ENCODE peak calls at places on chromosome 19, in seven cellular contexts. N is naive thymus-derived CD8-positive, alpha-beta T cell; H is immature natural killer cell; T is stimulated activated CD8-positive, alpha-beta memory T cell treated with anti-CD3 and anti-CD28 coated beads, Interleukin-7, amount 100 ng/mL, for 1 hour; U is RWPE1; Y is AG08396; G is hippocampal formation. K is an unnamed sample.

GRCh38 chr19:11421607-11422098 is 2.5 kb upstream of the RGL3 start:
- DNase-seq in N (peak), H (peak), T (no peak), U (peak), Y (no peak), G (no peak), K (no peak)

GRCh38 chr19:47598407-47599349 is 10.3 kb upstream of the BICRA start:
- DNase-seq in N (no peak), H (no peak), T (no peak), U (peak), Y (peak), G (no peak), K (no peak)

GRCh38 chr19:12834418-12834943 is at the start of gene RTBDN:
- DNase-seq in N (no peak), H (no peak), T (no peak), U (no peak), Y (no peak), G (no peak), K (no peak)

GRCh38 chr19:14090509-14091085 is at the start of gene SAMD1:
- DNase-seq in N (peak), H (peak), T (peak), U (peak), Y (peak), G (peak), K (peak)

GRCh38 chr19:46786236-46787039 is 2.0 kb downstream of the SLC1A5 start:
- DNase-seq in N (peak), H (peak), T (peak), U (peak), Y (peak), G (no peak), K (no peak)

GRCh38 chr19:49361438-49362047 is 673 bp downstream of the TEAD2 start:
- DNase-seq in N (peak), H (no peak), T (no peak), U (peak), Y (peak), G (no peak), K (no peak)

GRCh38 chr19:41328157-41328817 is 18.3 kb downstream of the CCDC97 start:
- DNase-seq in N (no peak), H (no peak), T (no peak), U (no peak), Y (peak), G (no peak), K (no peak)

GRCh38 chr19:3683405-3683865 is 16.8 kb downstream of the PIP5K1C start:
- DNase-seq in N (no peak), H (no peak), T (no peak), U (no peak), Y (no peak), G (no peak), K (no peak)

GRCh38 chr19:2695288-2695866 is 7.1 kb downstream of the GNG7 start:
- DNase-seq in N (no peak), H (no peak), T (no peak), U (no peak), Y (no peak), G (peak), K (peak)

GRCh38 chr19:44857837-44858236 is 11.7 kb downstream of the NECTIN2 start:
- DNase-seq in N (no peak), H (no peak), T (no peak), U (no peak), Y (no peak), G (no peak), K (no peak)

GRCh38 chr19:22422220-22422619 is at the start of gene ZNF98:
- DNase-seq in N (no peak), H (no peak), T (no peak), U (no peak), Y (no peak), G (peak), K (peak)

GRCh38 chr19:46513461-46514236 is 18.0 kb upstream of the PNMA8B start:
- DNase-seq in N (peak), H (no peak), T (peak), U (peak), Y (peak), G (peak), K (peak)

GRCh38 chr19:3075605-3076431 is 13.5 kb upstream of the TLE5 start:
- DNase-seq in N (peak), H (peak), T (peak), U (peak), Y (peak), G (peak), K (peak)

GRCh38 chr19:19540707-19541515 is 2.8 kb downstream of the CILP2 start:
- DNase-seq in N (no peak), H (peak), T (no peak), U (peak), Y (peak), G (no peak), K (no peak)

GRCh38 chr19:55319786-55320185 is 5.4 kb downstream of the TMEM150B start:
- DNase-seq in N (no peak), H (no peak), T (no peak), U (peak), Y (peak), G (peak), K (no peak)

GRCh38 chr19:51751655-51752054 is at the start of gene FPR1:
- DNase-seq in N (no peak), H (no peak), T (no peak), U (peak), Y (no peak), G (no peak), K (no peak)

GRCh38 chr19:29665215-29665825 is at the start of gene PLEKHF1:
- DNase-seq in N (peak), H (peak), T (peak), U (peak), Y (peak), G (peak), K (peak)